ENCODE peak calls at places on chromosomes 3 and 15, in eight cellular contexts. R, Z, I, C, X, A, Y and B are unnamed samples.

GRCh38 chr3:47867451-47868017 is 64.6 kb downstream of the DHX30 start:
- DNase-seq in Z (no peak), R (no peak), A (no peak), X (no peak), I (no peak), C (no peak), Y (no peak), B (peak; percentile 31)

GRCh38 chr15:80998252-80998651 is 2.5 kb upstream of the TLNRD1 start:
- DNase-seq in Z (no peak), I (no peak), C (no peak), R (no peak), A (peak; percentile 13), Y (no peak), X (no peak), B (no peak)

GRCh38 chr15:100248236-100248635 is 93.5 kb downstream of the ADAMTS17 start:
- DNase-seq in Z (no peak), I (no peak), X (no peak), R (no peak), A (no peak), Y (no peak), C (no peak), B (no peak)

GRCh38 chr3:57696861-57697321 is 4.0 kb upstream of the DENND6A start:
- DNase-seq in I (no peak), A (peak; percentile 10), Z (no peak), X (peak; percentile 76), C (no peak), R (no peak), Y (no peak), B (peak; percentile 66)

GRCh38 chr15:29871401-29871800 is 49.1 kb upstream of the TJP1 start:
- DNase-seq in A (no peak), X (no peak), C (peak; percentile 48), I (no peak), Y (no peak), Z (no peak), R (no peak), B (no peak)

GRCh38 chr3:157282261-157283191 is 122.6 kb upstream of the CCNL1 start:
- DNase-seq in Z (no peak), X (peak; percentile 5), A (no peak), C (peak; percentile 38), I (no peak), Y (peak; percentile 94), R (peak; percentile 93), B (peak; percentile 82)

GRCh38 chr3:99250272-99250671 is 348.8 kb upstream of the DCBLD2 start:
- DNase-seq in A (no peak), I (no peak), X (no peak), R (peak; percentile 81), C (no peak), Z (no peak), Y (no peak), B (peak; percentile 26)

GRCh38 chr3:149936812-149937230 is 33.9 kb downstream of the PFN2 start:
- DNase-seq in A (peak; percentile 68), Y (no peak), C (peak; percentile 29), I (no peak), R (peak; percentile 49), X (peak; percentile 5), Z (peak; percentile 40), B (peak; percentile 31)

GRCh38 chr3:54299169-54299935 is 177.0 kb downstream of the CACNA2D3 start:
- DNase-seq in C (no peak), Z (no peak), Y (no peak), A (no peak), R (no peak), I (no peak), X (no peak), B (no peak)

GRCh38 chr15:101387591-101387990 is 92.5 kb upstream of the SNRPA1 start:
- DNase-seq in C (no peak), X (no peak), Z (no peak), R (no peak), A (no peak), I (no peak), Y (no peak), B (no peak)

GRCh38 chr3:157151151-157151550 is 8.8 kb downstream of the CCNL1 start:
- DNase-seq in Z (no peak), X (no peak), R (no peak), A (no peak), Y (no peak), I (no peak), C (no peak), B (no peak)

GRCh38 chr3:134754768-134755559 is 40.1 kb upstream of the EPHB1 start:
- DNase-seq in Y (peak; percentile 29), X (no peak), I (no peak), C (peak; percentile 26), A (peak; percentile 79), R (peak; percentile 49), Z (peak; percentile 67), B (peak; percentile 88)

GRCh38 chr3:32432711-32433530 is 41.3 kb downstream of the CMTM7 start:
- DNase-seq in A (no peak), R (no peak), C (no peak), X (no peak), I (no peak), Y (no peak), Z (peak; percentile 52), B (no peak)

GRCh38 chr3:186519021-186519658 is 25.0 kb downstream of the CRYGS start:
- DNase-seq in Z (no peak), R (no peak), I (no peak), A (no peak), X (no peak), Y (no peak), C (no peak), B (no peak)

GRCh38 chr15:73081321-73081958 is 29.2 kb downstream of the NEO1 start:
- DNase-seq in X (no peak), C (no peak), I (no peak), Y (peak; percentile 32), Z (no peak), R (peak; percentile 36), A (peak; percentile 45), B (no peak)

GRCh38 chr3:16239776-16240175 is 25.0 kb downstream of the DPH3 start:
- DNase-seq in X (no peak), R (no peak), I (no peak), Y (no peak), Z (no peak), C (no peak), A (no peak), B (peak; percentile 13)

GRCh38 chr3:5678844-5679243 is 491.3 kb downstream of the EDEM1 start:
- DNase-seq in A (no peak), C (no peak), I (no peak), Y (no peak), Z (no peak), X (no peak), R (no peak), B (no peak)

GRCh38 chr3:49780080-49780967 is 6.0 kb downstream of the IP6K1 start:
- DNase-seq in R (no peak), I (no peak), Z (no peak), A (no peak), Y (no peak), X (no peak), C (no peak), B (peak; percentile 21)

GRCh38 chr15:84901540-84901939 is 17.1 kb downstream of the SLC28A1 start:
- DNase-seq in X (no peak), R (no peak), C (no peak), Y (no peak), A (no peak), Z (no peak), I (no peak), B (no peak)

GRCh38 chr3:8888296-8888915 is 74.9 kb downstream of the RAD18 start:
- DNase-seq in Z (no peak), Y (no peak), X (no peak), I (no peak), C (no peak), R (peak; percentile 92), A (no peak), B (no peak)

GRCh38 chr3:65230251-65231140 is 542.7 kb upstream of the ADAMTS9 start:
- DNase-seq in R (no peak), Y (no peak), I (no peak), X (no peak), A (no peak), Z (no peak), C (no peak), B (no peak)

GRCh38 chr15:95016511-95017219 is 785.3 kb downstream of the MCTP2 start:
- DNase-seq in C (no peak), A (no peak), X (no peak), R (peak; percentile 12), Y (no peak), Z (no peak), I (no peak), B (no peak)

GRCh38 chr3:116051586-116051985 is 393.7 kb downstream of the LSAMP start:
- DNase-seq in Z (no peak), C (no peak), Y (no peak), I (no peak), R (no peak), X (no peak), A (no peak), B (no peak)

GRCh38 chr15:46786886-46787285 is 930.4 kb upstream of the SEMA6D start:
- DNase-seq in X (no peak), I (no peak), A (no peak), Y (no peak), C (no peak), R (no peak), Z (no peak), B (no peak)

GRCh38 chr3:58492385-58492970 is 582 bp downstream of the KCTD6 start:
- DNase-seq in Y (no peak), A (no peak), Z (peak; percentile 45), C (no peak), X (no peak), I (no peak), R (no peak), B (no peak)

GRCh38 chr3:49022751-49023171 is 840 bp downstream of the NDUFAF3 start:
- DNase-seq in C (no peak), I (no peak), R (no peak), X (no peak), Y (no peak), A (no peak), Z (no peak), B (peak; percentile 82)

GRCh38 chr3:40258064-40258463 is 51.4 kb upstream of the EIF1B start:
- DNase-seq in I (no peak), X (no peak), A (no peak), C (no peak), Y (no peak), Z (no peak), R (no peak), B (no peak)

GRCh38 chr3:106212658-106213222 is 343.9 kb upstream of the CBLB start:
- DNase-seq in R (peak; percentile 19), A (no peak), X (no peak), Z (no peak), C (no peak), Y (no peak), I (no peak), B (no peak)

GRCh38 chr3:84092907-84093306 is 865.9 kb upstream of the CADM2 start:
- DNase-seq in X (no peak), C (no peak), I (no peak), Z (no peak), A (no peak), R (no peak), Y (no peak), B (no peak)